ENCODE peak calls at places on chromosomes 11 and 22, in six cellular contexts. X is dorsolateral prefrontal cortex; Z is mammary epithelial cell; U is stimulated activated naive CD8-positive, alpha-beta T cell treated with anti-CD3 and anti-CD28 coated beads, Interleukin-15, Interleukin-2, amounts not matched to agents 100 U/mL and 50 U/mL, for 24 hours; P is nucleus accumbens; E is HFFc6. A is an unnamed sample.

GRCh38 chr11:103228807-103229206 is 119.6 kb downstream of the DYNC2H1 start:
- DNase-seq in P (no peak), Z (no peak), U (no peak), E (no peak), X (no peak), A (no peak)

GRCh38 chr11:102891736-102892135 is 17.0 kb upstream of the MMP12 start:
- DNase-seq in Z (no peak), U (no peak), P (no peak), E (peak), X (no peak), A (no peak)

GRCh38 chr11:2804701-2805387 is 80.7 kb downstream of the CDKN1C start:
- DNase-seq in P (no peak), X (peak), Z (no peak), E (no peak), U (no peak), A (no peak)

GRCh38 chr11:65573391-65574146 is 1.2 kb downstream of the FAM89B start:
- DNase-seq in U (no peak), E (no peak), P (no peak), X (no peak), Z (no peak), A (no peak)

GRCh38 chr22:41828516-41828915 is 4.4 kb upstream of the SREBF2 start:
- DNase-seq in U (no peak), E (no peak), X (no peak), P (no peak), Z (no peak), A (no peak)

GRCh38 chr11:122593473-122594420 is 61.8 kb upstream of the UBASH3B start:
- DNase-seq in U (no peak), Z (no peak), E (no peak), X (no peak), P (no peak), A (no peak)

GRCh38 chr11:111514216-111515031 is at the start of gene HOATZ:
- DNase-seq in P (no peak), X (no peak), E (no peak), Z (no peak), U (peak), A (no peak)

GRCh38 chr22:18024276-18024939 is at the start of gene MICAL3:
- DNase-seq in P (peak), X (peak), Z (peak), E (peak), U (peak), A (peak)

GRCh38 chr22:23230348-23231068 is 50.2 kb downstream of the BCR start:
- DNase-seq in U (no peak), E (no peak), X (no peak), Z (no peak), P (no peak), A (no peak)

GRCh38 chr11:109012996-109013395 is 348.1 kb downstream of the DDX10 start:
- DNase-seq in Z (no peak), U (no peak), P (no peak), E (no peak), X (no peak), A (no peak)

GRCh38 chr11:1953489-1954284 is 6.6 kb downstream of the MRPL23 start:
- DNase-seq in U (no peak), E (no peak), P (no peak), Z (no peak), X (no peak), A (peak)

GRCh38 chr11:10490398-10491232 is 35.6 kb downstream of the AMPD3 start:
- DNase-seq in Z (peak), X (peak), P (peak), U (no peak), E (peak), A (peak)